ENCODE peak calls at places on chromosome 21, in nine cellular contexts. One of them, this sample, is unnamed.
A peak's percentile ranks its signal among the peaks of the same experiment; 100 is the strongest.

GRCh38 chr21:38817371-38818335 is 11.9 kb downstream of the ETS2 start:
- DNase-seq in heart right ventricle: no peak
- DNase-seq in mesothelial cell of epicardium: no peak
- DNase-seq in GM12891: no peak
- DNase-seq in NCI-H1092 treated with DMSO at 0.1 percent for 48 hours: no peak
- DNase-seq in tibial nerve: no peak
- DNase-seq in stimulated activated CD4-positive, alpha-beta T cell treated with anti-CD3 and anti-CD28 coated beads, Interleukin-1b, Interleukin-23, amount 100 ng/mL, for 1 hour: no peak
- DNase-seq in MM.1S: no peak
- DNase-seq in stimulated activated CD8-positive, alpha-beta memory T cell treated with anti-CD3 and anti-CD28 coated beads, Interleukin-15, amount 100 ng/mL, for 1 hour: no peak
- DNase-seq in this sample: peak; percentile 87

GRCh38 chr21:35491920-35492678 is 443.0 kb upstream of the RUNX1 start:
- DNase-seq in heart right ventricle: no peak
- DNase-seq in mesothelial cell of epicardium: no peak
- DNase-seq in GM12891: no peak
- DNase-seq in NCI-H1092 treated with DMSO at 0.1 percent for 48 hours: no peak
- DNase-seq in tibial nerve: no peak
- DNase-seq in stimulated activated CD4-positive, alpha-beta T cell treated with anti-CD3 and anti-CD28 coated beads, Interleukin-1b, Interleukin-23, amount 100 ng/mL, for 1 hour: no peak
- DNase-seq in MM.1S: no peak
- DNase-seq in stimulated activated CD8-positive, alpha-beta memory T cell treated with anti-CD3 and anti-CD28 coated beads, Interleukin-15, amount 100 ng/mL, for 1 hour: no peak
- DNase-seq in this sample: no peak

GRCh38 chr21:42062543-42063022 is 8.5 kb upstream of the UMODL1 start:
- DNase-seq in heart right ventricle: no peak
- DNase-seq in mesothelial cell of epicardium: no peak
- DNase-seq in GM12891: peak; percentile 70
- DNase-seq in NCI-H1092 treated with DMSO at 0.1 percent for 48 hours: peak; percentile 68
- DNase-seq in tibial nerve: no peak
- DNase-seq in stimulated activated CD4-positive, alpha-beta T cell treated with anti-CD3 and anti-CD28 coated beads, Interleukin-1b, Interleukin-23, amount 100 ng/mL, for 1 hour: peak; percentile 32
- DNase-seq in MM.1S: peak; percentile 99
- DNase-seq in stimulated activated CD8-positive, alpha-beta memory T cell treated with anti-CD3 and anti-CD28 coated beads, Interleukin-15, amount 100 ng/mL, for 1 hour: peak; percentile 68
- DNase-seq in this sample: no peak

GRCh38 chr21:41168391-41169257 is 664 bp downstream of the BACE2 start:
- DNase-seq in heart right ventricle: peak; percentile 48
- DNase-seq in mesothelial cell of epicardium: peak; percentile 42
- DNase-seq in GM12891: peak; percentile 26
- DNase-seq in NCI-H1092 treated with DMSO at 0.1 percent for 48 hours: peak; percentile 45
- DNase-seq in tibial nerve: peak; percentile 60
- DNase-seq in stimulated activated CD4-positive, alpha-beta T cell treated with anti-CD3 and anti-CD28 coated beads, Interleukin-1b, Interleukin-23, amount 100 ng/mL, for 1 hour: no peak
- DNase-seq in MM.1S: peak; percentile 27
- DNase-seq in stimulated activated CD8-positive, alpha-beta memory T cell treated with anti-CD3 and anti-CD28 coated beads, Interleukin-15, amount 100 ng/mL, for 1 hour: no peak
- DNase-seq in this sample: no peak

GRCh38 chr21:41425954-41426655 is at the start of gene MX1:
- DNase-seq in heart right ventricle: peak; percentile 77
- DNase-seq in mesothelial cell of epicardium: no peak
- DNase-seq in GM12891: peak; percentile 85
- DNase-seq in NCI-H1092 treated with DMSO at 0.1 percent for 48 hours: peak; percentile 18
- DNase-seq in tibial nerve: peak; percentile 64
- DNase-seq in stimulated activated CD4-positive, alpha-beta T cell treated with anti-CD3 and anti-CD28 coated beads, Interleukin-1b, Interleukin-23, amount 100 ng/mL, for 1 hour: peak; percentile 71
- DNase-seq in MM.1S: peak; percentile 98
- DNase-seq in stimulated activated CD8-positive, alpha-beta memory T cell treated with anti-CD3 and anti-CD28 coated beads, Interleukin-15, amount 100 ng/mL, for 1 hour: peak; percentile 91
- DNase-seq in this sample: no peak

GRCh38 chr21:42739061-42739931 is 85.9 kb downstream of the PDE9A start:
- DNase-seq in heart right ventricle: no peak
- DNase-seq in mesothelial cell of epicardium: no peak
- DNase-seq in GM12891: no peak
- DNase-seq in NCI-H1092 treated with DMSO at 0.1 percent for 48 hours: no peak
- DNase-seq in tibial nerve: no peak
- DNase-seq in stimulated activated CD4-positive, alpha-beta T cell treated with anti-CD3 and anti-CD28 coated beads, Interleukin-1b, Interleukin-23, amount 100 ng/mL, for 1 hour: no peak
- DNase-seq in MM.1S: no peak
- DNase-seq in stimulated activated CD8-positive, alpha-beta memory T cell treated with anti-CD3 and anti-CD28 coated beads, Interleukin-15, amount 100 ng/mL, for 1 hour: no peak
- DNase-seq in this sample: no peak

GRCh38 chr21:21412096-21412495 is 413.9 kb downstream of the NCAM2 start:
- DNase-seq in heart right ventricle: no peak
- DNase-seq in mesothelial cell of epicardium: no peak
- DNase-seq in GM12891: no peak
- DNase-seq in NCI-H1092 treated with DMSO at 0.1 percent for 48 hours: no peak
- DNase-seq in tibial nerve: no peak
- DNase-seq in stimulated activated CD4-positive, alpha-beta T cell treated with anti-CD3 and anti-CD28 coated beads, Interleukin-1b, Interleukin-23, amount 100 ng/mL, for 1 hour: no peak
- DNase-seq in MM.1S: no peak
- DNase-seq in stimulated activated CD8-positive, alpha-beta memory T cell treated with anti-CD3 and anti-CD28 coated beads, Interleukin-15, amount 100 ng/mL, for 1 hour: no peak
- DNase-seq in this sample: no peak

GRCh38 chr21:27536319-27536718 is 569.4 kb upstream of the ADAMTS5 start:
- DNase-seq in heart right ventricle: no peak
- DNase-seq in mesothelial cell of epicardium: no peak
- DNase-seq in GM12891: no peak
- DNase-seq in NCI-H1092 treated with DMSO at 0.1 percent for 48 hours: no peak
- DNase-seq in tibial nerve: no peak
- DNase-seq in stimulated activated CD4-positive, alpha-beta T cell treated with anti-CD3 and anti-CD28 coated beads, Interleukin-1b, Interleukin-23, amount 100 ng/mL, for 1 hour: no peak
- DNase-seq in MM.1S: no peak
- DNase-seq in stimulated activated CD8-positive, alpha-beta memory T cell treated with anti-CD3 and anti-CD28 coated beads, Interleukin-15, amount 100 ng/mL, for 1 hour: no peak
- DNase-seq in this sample: peak; percentile 49

GRCh38 chr21:46437511-46437910 is 21.2 kb upstream of the DIP2A start:
- DNase-seq in heart right ventricle: no peak
- DNase-seq in mesothelial cell of epicardium: no peak
- DNase-seq in GM12891: no peak
- DNase-seq in NCI-H1092 treated with DMSO at 0.1 percent for 48 hours: no peak
- DNase-seq in tibial nerve: no peak
- DNase-seq in stimulated activated CD4-positive, alpha-beta T cell treated with anti-CD3 and anti-CD28 coated beads, Interleukin-1b, Interleukin-23, amount 100 ng/mL, for 1 hour: no peak
- DNase-seq in MM.1S: no peak
- DNase-seq in stimulated activated CD8-positive, alpha-beta memory T cell treated with anti-CD3 and anti-CD28 coated beads, Interleukin-15, amount 100 ng/mL, for 1 hour: no peak
- DNase-seq in this sample: no peak